ENCODE peak calls at places on chromosome 13, in eight cellular contexts. D is left lung, J is WTC11, O is hepatocyte, I is MCF 10A, B is endothelial cell of umbilical vein, L is fibroblast of lung, Y is tibial nerve. M is an unnamed sample.
A peak's percentile ranks its signal among the peaks of the same experiment; 100 is the strongest.

GRCh38 chr13:19072543-19072942 is 109.1 kb downstream of the TUBA3C start:
- DNase-seq in D (no peak), J (no peak), O (no peak), I (no peak), B (no peak), L (no peak), Y (no peak), M (no peak)

GRCh38 chr13:97749174-97749573 is 204.3 kb upstream of the IPO5 start:
- DNase-seq in D (no peak), J (no peak), O (no peak), I (peak; percentile 93), B (peak; percentile 12), L (peak; percentile 12), Y (no peak), M (no peak)

GRCh38 chr13:27641711-27642502 is 20.2 kb downstream of the POLR1D start:
- DNase-seq in D (no peak), J (no peak), O (no peak), I (no peak), B (no peak), L (peak; percentile 28), Y (no peak), M (no peak)

GRCh38 chr13:27264181-27264580 is 6.4 kb upstream of the RASL11A start:
- DNase-seq in D (no peak), J (no peak), O (peak; percentile 35), I (no peak), B (no peak), L (peak; percentile 78), Y (no peak), M (no peak)

GRCh38 chr13:57787058-57787791 is 155.7 kb downstream of the PCDH17 start:
- DNase-seq in D (no peak), J (peak; percentile 36), O (peak; percentile 4), I (no peak), B (no peak), L (no peak), Y (no peak), M (no peak)

GRCh38 chr13:70835349-70835748 is 727.1 kb upstream of the KLHL1 start:
- DNase-seq in D (no peak), J (no peak), O (no peak), I (no peak), B (no peak), L (no peak), Y (no peak), M (no peak)

GRCh38 chr13:25963681-25964080 is 88.1 kb downstream of the SHISA2 start:
- DNase-seq in D (no peak), J (no peak), O (no peak), I (peak; percentile 36), B (peak; percentile 38), L (no peak), Y (no peak), M (no peak)

GRCh38 chr13:50677687-50678463 is 165.6 kb downstream of the DLEU7 start:
- DNase-seq in D (no peak), J (no peak), O (no peak), I (no peak), B (no peak), L (peak; percentile 72), Y (no peak), M (no peak)

GRCh38 chr13:51738226-51738905 is 65.6 kb downstream of the DHRS12 start:
- DNase-seq in D (no peak), J (no peak), O (no peak), I (no peak), B (no peak), L (no peak), Y (no peak), M (no peak)

GRCh38 chr13:46468570-46468969 is 81.5 kb upstream of the RUBCNL start:
- DNase-seq in D (no peak), J (no peak), O (no peak), I (no peak), B (no peak), L (no peak), Y (no peak), M (no peak)

GRCh38 chr13:21625366-21625765 is 21.4 kb upstream of the MICU2 start:
- DNase-seq in D (no peak), J (no peak), O (peak; percentile 42), I (peak; percentile 65), B (peak; percentile 11), L (peak; percentile 26), Y (no peak), M (peak; percentile 52)

DNA sequence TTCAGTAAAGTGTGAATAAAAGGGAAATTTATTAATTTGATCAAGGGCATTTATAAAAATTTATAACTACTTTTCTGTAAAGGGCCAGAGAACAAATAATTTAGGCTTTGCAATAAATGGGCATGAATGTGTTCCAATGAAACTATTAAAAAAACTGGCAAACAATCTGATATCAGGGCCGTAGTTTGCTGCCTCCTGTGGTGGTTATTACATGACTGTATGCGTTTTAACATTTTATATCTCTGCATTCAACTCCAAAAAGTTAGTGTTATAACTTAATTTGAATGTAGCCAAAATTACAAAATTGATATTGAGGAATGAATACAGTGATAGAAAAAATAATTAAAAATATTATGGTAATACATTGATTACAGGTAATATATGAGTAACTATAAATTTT is 80.5 kb upstream of the POSTN start:
- DNase-seq in D (no peak), J (no peak), O (no peak), I (no peak), B (no peak), L (no peak), Y (no peak), M (no peak)
- TF ChIP-seq CTCF in D (no peak), J (no peak), O (no peak), I (peak; percentile 11), B (no peak), L (peak; percentile 35), Y (no peak), M (no peak)

DNA sequence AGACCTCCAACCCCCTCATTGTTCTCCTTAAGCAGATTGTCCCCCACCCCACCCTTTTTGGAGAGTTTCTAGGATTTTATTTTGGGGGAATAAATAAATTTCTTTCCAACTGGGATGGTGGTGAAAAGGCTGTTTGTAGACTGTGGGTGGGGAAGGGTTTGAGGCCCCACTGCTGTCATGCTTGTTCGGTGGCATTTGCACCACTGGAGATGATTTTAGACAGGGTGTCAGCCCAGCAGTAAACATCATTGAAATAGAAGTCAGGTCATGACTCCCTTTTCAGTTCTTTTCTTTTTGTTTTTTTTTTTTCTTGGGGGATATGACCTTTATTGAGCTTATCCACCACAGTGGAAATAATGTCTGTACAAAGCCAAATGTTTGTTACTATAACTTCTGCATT is 14.0 kb downstream of the UBAC2 start:
- DNase-seq in D (no peak), J (no peak), O (no peak), I (no peak), B (peak; percentile 26), L (no peak), Y (no peak), M (no peak)
- TF ChIP-seq CTCF in D (no peak), J (no peak), O (no peak), I (no peak), B (no peak), L (no peak), Y (no peak), M (no peak)

DNA sequence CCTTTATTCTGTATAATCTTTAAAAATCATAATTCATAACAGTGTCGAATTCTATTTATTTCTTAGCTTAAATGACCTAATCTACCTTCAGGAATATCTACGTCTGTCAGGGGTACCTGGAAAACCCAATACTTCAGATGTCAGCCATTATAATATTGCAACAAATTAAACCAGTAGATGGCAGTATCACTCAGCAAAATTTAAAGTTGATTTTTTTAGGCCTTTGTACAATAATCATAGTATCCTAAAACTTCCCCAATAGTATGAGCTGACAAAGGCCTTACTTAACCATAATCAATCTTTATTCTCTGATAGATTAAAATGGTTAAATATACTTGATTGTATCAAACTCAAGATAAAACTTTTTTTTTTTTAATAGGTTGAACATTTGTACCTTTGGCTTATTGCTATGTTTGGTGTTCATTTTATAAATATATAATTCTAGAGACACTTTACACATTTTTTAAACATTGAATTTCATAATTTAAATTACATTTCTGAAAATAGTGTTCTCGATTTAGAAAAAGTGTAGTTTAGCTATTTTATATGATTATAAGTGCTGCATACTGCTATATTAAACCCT is 830.2 kb upstream of the SPRY2 start:
- DNase-seq in D (no peak), J (no peak), O (peak; percentile 16), I (peak; percentile 37), B (peak; percentile 32), L (peak; percentile 3), Y (no peak), M (peak; percentile 8)
- TF ChIP-seq CTCF in D (no peak), J (peak; percentile 32), O (peak; percentile 74), I (peak; percentile 45), B (peak; percentile 17), L (peak; percentile 46), Y (peak; percentile 47), M (peak; percentile 20)

DNA sequence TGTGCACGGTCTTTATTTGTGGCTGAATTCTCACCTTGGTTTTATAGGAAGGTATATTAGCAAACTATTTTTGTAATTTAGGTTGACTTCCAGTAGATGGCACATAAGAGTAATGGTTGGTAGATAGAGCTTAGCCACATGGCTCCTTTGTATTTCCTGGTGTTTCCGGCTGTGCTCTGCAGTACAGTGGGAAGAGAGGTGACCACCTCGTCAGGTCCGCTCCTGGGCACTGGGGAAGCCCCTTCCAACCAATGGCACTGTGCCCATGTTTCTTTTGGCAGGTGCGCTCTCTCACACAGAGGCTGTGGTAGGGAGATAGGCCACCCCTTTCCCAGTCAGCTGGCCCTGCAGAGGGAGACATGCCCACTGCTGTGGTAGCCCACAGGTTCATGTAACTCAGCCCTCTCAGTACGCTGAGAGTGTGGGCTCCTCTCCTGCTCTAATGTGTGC is 74.3 kb upstream of the ATP12A start:
- DNase-seq in D (no peak), J (no peak), O (peak; percentile 64), I (peak; percentile 43), B (no peak), L (peak; percentile 24), Y (no peak), M (no peak)
- TF ChIP-seq CTCF in D (no peak), J (no peak), O (peak; percentile 49), I (peak; percentile 22), B (no peak), L (no peak), Y (peak; percentile 10), M (no peak)

GRCh38 chr13:38872693-38873092 is 117.9 kb downstream of the STOML3 start:
- DNase-seq in D (no peak), J (peak; percentile 74), O (peak; percentile 69), I (peak; percentile 68), B (peak; percentile 21), L (peak; percentile 36), Y (no peak), M (peak; percentile 26)
- TF ChIP-seq CTCF in D (no peak), J (peak; percentile 49), O (peak; percentile 69), I (peak; percentile 49), B (peak; percentile 33), L (peak; percentile 62), Y (peak; percentile 32), M (peak; percentile 19)

GRCh38 chr13:111531505-111531904 is 211.1 kb downstream of the TEX29 start:
- DNase-seq in D (no peak), J (no peak), O (peak; percentile 46), I (peak; percentile 1), B (no peak), L (no peak), Y (no peak), M (no peak)

GRCh38 chr13:111525320-111526118 is 205.1 kb downstream of the TEX29 start:
- DNase-seq in D (no peak), J (no peak), O (no peak), I (no peak), B (no peak), L (no peak), Y (no peak), M (no peak)

GRCh38 chr13:111530137-111530536 is 209.7 kb downstream of the TEX29 start:
- DNase-seq in D (peak; percentile 55), J (no peak), O (no peak), I (no peak), B (no peak), L (no peak), Y (no peak), M (no peak)

GRCh38 chr13:111528513-111528912 is 208.1 kb downstream of the TEX29 start:
- DNase-seq in D (no peak), J (no peak), O (no peak), I (no peak), B (no peak), L (no peak), Y (no peak), M (no peak)

GRCh38 chr13:111526922-111527321 is 206.5 kb downstream of the TEX29 start:
- DNase-seq in D (no peak), J (no peak), O (no peak), I (no peak), B (no peak), L (no peak), Y (no peak), M (no peak)
- TF ChIP-seq CTCF in D (no peak), J (no peak), O (no peak), I (no peak), B (no peak), L (no peak), Y (no peak), M (no peak)

M was measured in GM20000.